ENCODE peak calls at places on chromosome 17, in seven cellular contexts. One of them, this sample, is unnamed.

GRCh38 chr17:78618264-78619066 is 41.3 kb upstream of the DNAH17 start:
- DNase-seq in stomach: no peak
- DNase-seq in tibial nerve: no peak
- DNase-seq in effector memory CD4-positive, alpha-beta T cell: no peak
- DNase-seq in NCI-H1930: no peak
- DNase-seq in transverse colon: no peak
- DNase-seq in anterior cingulate cortex: no peak
- DNase-seq in this sample: no peak

GRCh38 chr17:15181333-15181732 is 83.8 kb downstream of the PMP22 start:
- DNase-seq in stomach: no peak
- DNase-seq in tibial nerve: no peak
- DNase-seq in effector memory CD4-positive, alpha-beta T cell: no peak
- DNase-seq in NCI-H1930: no peak
- DNase-seq in transverse colon: no peak
- DNase-seq in anterior cingulate cortex: no peak
- DNase-seq in this sample: no peak

GRCh38 chr17:20223808-20224328 is 214.7 kb downstream of the SPECC1 start:
- DNase-seq in stomach: no peak
- DNase-seq in tibial nerve: no peak
- DNase-seq in effector memory CD4-positive, alpha-beta T cell: no peak
- DNase-seq in NCI-H1930: no peak
- DNase-seq in transverse colon: no peak
- DNase-seq in anterior cingulate cortex: no peak
- DNase-seq in this sample: no peak

GRCh38 chr17:7219812-7220592 is at the start of the genes ACADVL and DLG4:
- DNase-seq in stomach: peak
- DNase-seq in tibial nerve: peak
- DNase-seq in effector memory CD4-positive, alpha-beta T cell: peak
- DNase-seq in NCI-H1930: peak
- DNase-seq in transverse colon: peak
- DNase-seq in anterior cingulate cortex: peak
- DNase-seq in this sample: peak

GRCh38 chr17:74153821-74154430 is 49.6 kb upstream of the RPL38 start:
- DNase-seq in stomach: no peak
- DNase-seq in tibial nerve: no peak
- DNase-seq in effector memory CD4-positive, alpha-beta T cell: no peak
- DNase-seq in NCI-H1930: no peak
- DNase-seq in transverse colon: no peak
- DNase-seq in anterior cingulate cortex: no peak
- DNase-seq in this sample: no peak

GRCh38 chr17:17354560-17355357 is 51.6 kb downstream of the NT5M start:
- DNase-seq in stomach: peak
- DNase-seq in tibial nerve: peak
- DNase-seq in effector memory CD4-positive, alpha-beta T cell: peak
- DNase-seq in NCI-H1930: peak
- DNase-seq in transverse colon: peak
- DNase-seq in anterior cingulate cortex: no peak
- DNase-seq in this sample: peak

GRCh38 chr17:71959129-71959528 is 161.7 kb upstream of the SOX9 start:
- DNase-seq in stomach: no peak
- DNase-seq in tibial nerve: no peak
- DNase-seq in effector memory CD4-positive, alpha-beta T cell: no peak
- DNase-seq in NCI-H1930: no peak
- DNase-seq in transverse colon: no peak
- DNase-seq in anterior cingulate cortex: no peak
- DNase-seq in this sample: no peak

GRCh38 chr17:9307313-9307998 is 268.2 kb downstream of the STX8 start:
- DNase-seq in stomach: no peak
- DNase-seq in tibial nerve: no peak
- DNase-seq in effector memory CD4-positive, alpha-beta T cell: no peak
- DNase-seq in NCI-H1930: no peak
- DNase-seq in transverse colon: no peak
- DNase-seq in anterior cingulate cortex: no peak
- DNase-seq in this sample: no peak

GRCh38 chr17:2058521-2059124 is 3.7 kb downstream of the HIC1 start:
- DNase-seq in stomach: peak
- DNase-seq in tibial nerve: peak
- DNase-seq in effector memory CD4-positive, alpha-beta T cell: peak
- DNase-seq in NCI-H1930: no peak
- DNase-seq in transverse colon: peak
- DNase-seq in anterior cingulate cortex: no peak
- DNase-seq in this sample: peak

GRCh38 chr17:7326186-7326585 is 2.9 kb downstream of the NEURL4 start:
- DNase-seq in stomach: no peak
- DNase-seq in tibial nerve: no peak
- DNase-seq in effector memory CD4-positive, alpha-beta T cell: no peak
- DNase-seq in NCI-H1930: no peak
- DNase-seq in transverse colon: no peak
- DNase-seq in anterior cingulate cortex: no peak
- DNase-seq in this sample: no peak

GRCh38 chr17:8420041-8420934 is 15.4 kb upstream of the NDEL1 start:
- DNase-seq in stomach: peak
- DNase-seq in tibial nerve: no peak
- DNase-seq in effector memory CD4-positive, alpha-beta T cell: no peak
- DNase-seq in NCI-H1930: no peak
- DNase-seq in transverse colon: peak
- DNase-seq in anterior cingulate cortex: no peak
- DNase-seq in this sample: no peak

GRCh38 chr17:71878998-71879397 is 241.8 kb upstream of the SOX9 start:
- DNase-seq in stomach: no peak
- DNase-seq in tibial nerve: no peak
- DNase-seq in effector memory CD4-positive, alpha-beta T cell: no peak
- DNase-seq in NCI-H1930: no peak
- DNase-seq in transverse colon: no peak
- DNase-seq in anterior cingulate cortex: no peak
- DNase-seq in this sample: no peak

GRCh38 chr17:76492250-76492988 is 8.8 kb downstream of the RHBDF2 start:
- DNase-seq in stomach: no peak
- DNase-seq in tibial nerve: no peak
- DNase-seq in effector memory CD4-positive, alpha-beta T cell: no peak
- DNase-seq in NCI-H1930: no peak
- DNase-seq in transverse colon: peak
- DNase-seq in anterior cingulate cortex: no peak
- DNase-seq in this sample: no peak

GRCh38 chr17:13539421-13539820 is 62.3 kb downstream of the HS3ST3A1 start:
- DNase-seq in stomach: no peak
- DNase-seq in tibial nerve: no peak
- DNase-seq in effector memory CD4-positive, alpha-beta T cell: no peak
- DNase-seq in NCI-H1930: no peak
- DNase-seq in transverse colon: no peak
- DNase-seq in anterior cingulate cortex: no peak
- DNase-seq in this sample: no peak

GRCh38 chr17:64178011-64178825 is 48.3 kb upstream of the ERN1 start:
- DNase-seq in stomach: peak
- DNase-seq in tibial nerve: no peak
- DNase-seq in effector memory CD4-positive, alpha-beta T cell: no peak
- DNase-seq in NCI-H1930: no peak
- DNase-seq in transverse colon: no peak
- DNase-seq in anterior cingulate cortex: no peak
- DNase-seq in this sample: no peak

GRCh38 chr17:82090549-82091263 is 7.3 kb downstream of the FASN start:
- DNase-seq in stomach: no peak
- DNase-seq in tibial nerve: no peak
- DNase-seq in effector memory CD4-positive, alpha-beta T cell: no peak
- DNase-seq in NCI-H1930: no peak
- DNase-seq in transverse colon: no peak
- DNase-seq in anterior cingulate cortex: no peak
- DNase-seq in this sample: no peak

GRCh38 chr17:62847426-62847825 is 39.3 kb upstream of the MARCHF10 start:
- DNase-seq in stomach: no peak
- DNase-seq in tibial nerve: no peak
- DNase-seq in effector memory CD4-positive, alpha-beta T cell: no peak
- DNase-seq in NCI-H1930: no peak
- DNase-seq in transverse colon: no peak
- DNase-seq in anterior cingulate cortex: no peak
- DNase-seq in this sample: no peak

GRCh38 chr17:1545618-1546017 is 17.0 kb downstream of the PITPNA start:
- DNase-seq in stomach: no peak
- DNase-seq in tibial nerve: no peak
- DNase-seq in effector memory CD4-positive, alpha-beta T cell: no peak
- DNase-seq in NCI-H1930: no peak
- DNase-seq in transverse colon: peak
- DNase-seq in anterior cingulate cortex: no peak
- DNase-seq in this sample: no peak

GRCh38 chr17:75553553-75554110 is 28.1 kb downstream of the LLGL2 start:
- DNase-seq in stomach: no peak
- DNase-seq in tibial nerve: no peak
- DNase-seq in effector memory CD4-positive, alpha-beta T cell: no peak
- DNase-seq in NCI-H1930: no peak
- DNase-seq in transverse colon: no peak
- DNase-seq in anterior cingulate cortex: no peak
- DNase-seq in this sample: no peak

GRCh38 chr17:53749178-53749577 is 73.5 kb upstream of the KIF2B start:
- DNase-seq in stomach: no peak
- DNase-seq in tibial nerve: no peak
- DNase-seq in effector memory CD4-positive, alpha-beta T cell: no peak
- DNase-seq in NCI-H1930: no peak
- DNase-seq in transverse colon: no peak
- DNase-seq in anterior cingulate cortex: no peak
- DNase-seq in this sample: no peak

GRCh38 chr17:4604111-4604644 is 19.8 kb downstream of the SMTNL2 start:
- DNase-seq in stomach: peak
- DNase-seq in tibial nerve: no peak
- DNase-seq in effector memory CD4-positive, alpha-beta T cell: no peak
- DNase-seq in NCI-H1930: no peak
- DNase-seq in transverse colon: no peak
- DNase-seq in anterior cingulate cortex: no peak
- DNase-seq in this sample: no peak

GRCh38 chr17:55731586-55732250 is 9.1 kb upstream of the TMEM100 start:
- DNase-seq in stomach: no peak
- DNase-seq in tibial nerve: peak
- DNase-seq in effector memory CD4-positive, alpha-beta T cell: no peak
- DNase-seq in NCI-H1930: no peak
- DNase-seq in transverse colon: peak
- DNase-seq in anterior cingulate cortex: no peak
- DNase-seq in this sample: no peak

GRCh38 chr17:63925615-63926014 is 6.5 kb downstream of the CD79B start:
- DNase-seq in stomach: no peak
- DNase-seq in tibial nerve: no peak
- DNase-seq in effector memory CD4-positive, alpha-beta T cell: no peak
- DNase-seq in NCI-H1930: no peak
- DNase-seq in transverse colon: no peak
- DNase-seq in anterior cingulate cortex: no peak
- DNase-seq in this sample: no peak

GRCh38 chr17:73232587-73233373 is 28.9 kb downstream of the CPSF4L start:
- DNase-seq in stomach: peak
- DNase-seq in tibial nerve: no peak
- DNase-seq in effector memory CD4-positive, alpha-beta T cell: no peak
- DNase-seq in NCI-H1930: no peak
- DNase-seq in transverse colon: peak
- DNase-seq in anterior cingulate cortex: no peak
- DNase-seq in this sample: no peak

GRCh38 chr17:7045492-7046126 is 1.7 kb upstream of the SLC16A11 start:
- DNase-seq in stomach: peak
- DNase-seq in tibial nerve: no peak
- DNase-seq in effector memory CD4-positive, alpha-beta T cell: peak
- DNase-seq in NCI-H1930: peak
- DNase-seq in transverse colon: peak
- DNase-seq in anterior cingulate cortex: no peak
- DNase-seq in this sample: no peak

GRCh38 chr17:78130439-78131101 is at the start of gene TMC8:
- DNase-seq in stomach: peak
- DNase-seq in tibial nerve: no peak
- DNase-seq in effector memory CD4-positive, alpha-beta T cell: peak
- DNase-seq in NCI-H1930: no peak
- DNase-seq in transverse colon: peak
- DNase-seq in anterior cingulate cortex: no peak
- DNase-seq in this sample: peak

GRCh38 chr17:44324092-44324570 is 492 bp downstream of the SLC25A39 start:
- DNase-seq in stomach: no peak
- DNase-seq in tibial nerve: no peak
- DNase-seq in effector memory CD4-positive, alpha-beta T cell: no peak
- DNase-seq in NCI-H1930: peak
- DNase-seq in transverse colon: peak
- DNase-seq in anterior cingulate cortex: no peak
- DNase-seq in this sample: no peak

GRCh38 chr17:76521262-76521661 is 16.2 kb downstream of the CYGB start:
- DNase-seq in stomach: no peak
- DNase-seq in tibial nerve: no peak
- DNase-seq in effector memory CD4-positive, alpha-beta T cell: no peak
- DNase-seq in NCI-H1930: no peak
- DNase-seq in transverse colon: no peak
- DNase-seq in anterior cingulate cortex: no peak
- DNase-seq in this sample: no peak

GRCh38 chr17:38444151-38444550 is 15.9 kb downstream of the ARHGAP23 start:
- DNase-seq in stomach: peak
- DNase-seq in tibial nerve: peak
- DNase-seq in effector memory CD4-positive, alpha-beta T cell: peak
- DNase-seq in NCI-H1930: peak
- DNase-seq in transverse colon: peak
- DNase-seq in anterior cingulate cortex: peak
- DNase-seq in this sample: peak

GRCh38 chr17:20315821-20316220 is 151.5 kb downstream of the LGALS9B start:
- DNase-seq in stomach: no peak
- DNase-seq in tibial nerve: no peak
- DNase-seq in effector memory CD4-positive, alpha-beta T cell: no peak
- DNase-seq in NCI-H1930: no peak
- DNase-seq in transverse colon: no peak
- DNase-seq in anterior cingulate cortex: no peak
- DNase-seq in this sample: no peak

GRCh38 chr17:57080708-57081107 is 4.3 kb upstream of the AKAP1 start:
- DNase-seq in stomach: no peak
- DNase-seq in tibial nerve: no peak
- DNase-seq in effector memory CD4-positive, alpha-beta T cell: no peak
- DNase-seq in NCI-H1930: no peak
- DNase-seq in transverse colon: no peak
- DNase-seq in anterior cingulate cortex: no peak
- DNase-seq in this sample: no peak

GRCh38 chr17:83185023-83186002 is 105.9 kb downstream of the METRNL start:
- DNase-seq in stomach: no peak
- DNase-seq in tibial nerve: peak
- DNase-seq in effector memory CD4-positive, alpha-beta T cell: no peak
- DNase-seq in NCI-H1930: no peak
- DNase-seq in transverse colon: no peak
- DNase-seq in anterior cingulate cortex: no peak
- DNase-seq in this sample: no peak

GRCh38 chr17:74569392-74570003 is 2.2 kb upstream of the CD300H start:
- DNase-seq in stomach: peak
- DNase-seq in tibial nerve: no peak
- DNase-seq in effector memory CD4-positive, alpha-beta T cell: no peak
- DNase-seq in NCI-H1930: peak
- DNase-seq in transverse colon: peak
- DNase-seq in anterior cingulate cortex: peak
- DNase-seq in this sample: no peak

GRCh38 chr17:66555605-66556004 is 253.2 kb downstream of the PRKCA start:
- DNase-seq in stomach: no peak
- DNase-seq in tibial nerve: no peak
- DNase-seq in effector memory CD4-positive, alpha-beta T cell: no peak
- DNase-seq in NCI-H1930: no peak
- DNase-seq in transverse colon: no peak
- DNase-seq in anterior cingulate cortex: no peak
- DNase-seq in this sample: no peak

GRCh38 chr17:2264023-2264860 is 39.3 kb downstream of the SMG6 start:
- DNase-seq in stomach: no peak
- DNase-seq in tibial nerve: no peak
- DNase-seq in effector memory CD4-positive, alpha-beta T cell: no peak
- DNase-seq in NCI-H1930: no peak
- DNase-seq in transverse colon: no peak
- DNase-seq in anterior cingulate cortex: no peak
- DNase-seq in this sample: no peak

GRCh38 chr17:9308069-9308468 is 267.6 kb downstream of the STX8 start:
- DNase-seq in stomach: no peak
- DNase-seq in tibial nerve: no peak
- DNase-seq in effector memory CD4-positive, alpha-beta T cell: no peak
- DNase-seq in NCI-H1930: no peak
- DNase-seq in transverse colon: no peak
- DNase-seq in anterior cingulate cortex: no peak
- DNase-seq in this sample: no peak